ENCODE peak calls at places on chromosomes 16 and 17, in six cellular contexts. L is germinal center; C is stimulated activated effector memory CD8-positive, alpha-beta T cell treated with anti-CD3 and anti-CD28 coated beads, Interleukin-12 subunit alpha, Interleukin-12 subunit beta, amount 100 ng/mL, for 72 hours; E is activated T-helper 9 cell treated with anti-CD3 and anti-CD28 coated beads, Interleukin-2, amount 50 U/mL, for 16 hours; P is Caco-2; D is Calu3. R is an unnamed sample.

GRCh38 chr17:65553646-65554567 is 7.5 kb downstream of the AXIN2 start:
- DNase-seq in L (no peak), C (no peak), E (no peak), P (no peak), D (no peak), R (no peak)

GRCh38 chr16:66159987-66160386 is 206.5 kb upstream of the CDH5 start:
- DNase-seq in L (no peak), C (no peak), E (no peak), P (no peak), D (no peak), R (no peak)

GRCh38 chr17:78795241-78795640 is 13.2 kb upstream of the CYTH1 start:
- DNase-seq in L (no peak), C (no peak), E (no peak), P (no peak), D (no peak), R (no peak)

GRCh38 chr17:47713980-47714689 is 18.9 kb upstream of the TBX21 start:
- DNase-seq in L (peak), C (no peak), E (no peak), P (no peak), D (no peak), R (no peak)

GRCh38 chr16:739560-740458 is 988 bp downstream of the CIAO3 start:
- DNase-seq in L (no peak), C (no peak), E (no peak), P (no peak), D (no peak), R (peak)

GRCh38 chr16:67857547-67858233 is 10.2 kb upstream of the CENPT start:
- DNase-seq in L (no peak), C (no peak), E (peak), P (peak), D (peak), R (peak)

GRCh38 chr17:82247856-82248671 is 19.2 kb downstream of the SLC16A3 start:
- DNase-seq in L (no peak), C (no peak), E (no peak), P (no peak), D (no peak), R (no peak)

GRCh38 chr17:35799942-35800341 is 4.5 kb upstream of the MMP28 start:
- DNase-seq in L (no peak), C (no peak), E (no peak), P (no peak), D (no peak), R (no peak)

GRCh38 chr17:13476722-13477121 is 125.0 kb downstream of the HS3ST3A1 start:
- DNase-seq in L (no peak), C (no peak), E (no peak), P (no peak), D (no peak), R (no peak)

GRCh38 chr17:17189559-17189958 is 16.6 kb downstream of the PLD6 start:
- DNase-seq in L (no peak), C (no peak), E (no peak), P (no peak), D (no peak), R (no peak)

GRCh38 chr16:86575754-86576557 is 2.4 kb upstream of the FOXL1 start:
- DNase-seq in L (peak), C (no peak), E (peak), P (peak), D (peak), R (no peak)

GRCh38 chr17:45902892-45903346 is 8.6 kb downstream of the MAPT start:
- DNase-seq in L (no peak), C (no peak), E (no peak), P (no peak), D (peak), R (peak)

GRCh38 chr16:50202926-50203624 is 50.0 kb downstream of the TENT4B start:
- DNase-seq in L (no peak), C (no peak), E (no peak), P (peak), D (peak), R (peak)

GRCh38 chr16:31395647-31396046 is 2.5 kb downstream of the ITGAD start:
- DNase-seq in L (no peak), C (no peak), E (no peak), P (no peak), D (no peak), R (no peak)

GRCh38 chr17:76581515-76581914 is 4.1 kb downstream of the ST6GALNAC2 start:
- DNase-seq in L (no peak), C (no peak), E (no peak), P (no peak), D (no peak), R (no peak)

GRCh38 chr17:45851464-45851863 is 6.8 kb downstream of the SPPL2C start:
- DNase-seq in L (no peak), C (no peak), E (no peak), P (peak), D (no peak), R (peak)

GRCh38 chr16:80202831-80203230 is 338.0 kb upstream of the DYNLRB2 start:
- DNase-seq in L (no peak), C (no peak), E (no peak), P (no peak), D (no peak), R (no peak)

GRCh38 chr17:74280093-74280513 is 6.1 kb downstream of the DNAI2 start:
- DNase-seq in L (no peak), C (peak), E (peak), P (no peak), D (no peak), R (no peak)

GRCh38 chr17:80297996-80298560 is 37.4 kb downstream of the RNF213 start:
- DNase-seq in L (no peak), C (no peak), E (no peak), P (no peak), D (no peak), R (no peak)

GRCh38 chr16:3189869-3190268 is 1.9 kb downstream of the OR1F1 start:
- DNase-seq in L (no peak), C (no peak), E (no peak), P (no peak), D (no peak), R (peak)

GRCh38 chr16:56558024-56558747 is 6.7 kb upstream of the MT4 start:
- DNase-seq in L (no peak), C (no peak), E (no peak), P (no peak), D (no peak), R (no peak)

GRCh38 chr17:62832405-62832804 is 24.3 kb upstream of the MARCHF10 start:
- DNase-seq in L (no peak), C (no peak), E (no peak), P (no peak), D (no peak), R (no peak)

GRCh38 chr16:14056970-14057369 is 14.1 kb upstream of the MRTFB start:
- DNase-seq in L (no peak), C (no peak), E (no peak), P (no peak), D (no peak), R (no peak)

GRCh38 chr16:61146429-61146828 is 889.8 kb downstream of the CDH8 start:
- DNase-seq in L (no peak), C (no peak), E (no peak), P (no peak), D (no peak), R (peak)

GRCh38 chr16:60204221-60204620 is 1470.1 kb upstream of the GOT2 start:
- DNase-seq in L (no peak), C (no peak), E (no peak), P (no peak), D (no peak), R (no peak)

GRCh38 chr17:49365667-49366066 is 3.6 kb upstream of the ZNF652 start:
- DNase-seq in L (peak), C (peak), E (peak), P (peak), D (peak), R (peak)

GRCh38 chr16:88298882-88299745 is 83.6 kb upstream of the ZNF469 start:
- DNase-seq in L (no peak), C (no peak), E (no peak), P (no peak), D (no peak), R (no peak)

GRCh38 chr17:65495255-65496060 is 66.0 kb downstream of the AXIN2 start:
- DNase-seq in L (no peak), C (no peak), E (no peak), P (peak), D (no peak), R (peak)

GRCh38 chr17:80455328-80455710 is 21.1 kb downstream of the NPTX1 start:
- DNase-seq in L (peak), C (no peak), E (peak), P (peak), D (peak), R (peak)

GRCh38 chr17:37838276-37838675 is 85.9 kb upstream of the TBC1D3K start:
- DNase-seq in L (no peak), C (no peak), E (no peak), P (no peak), D (no peak), R (no peak)

GRCh38 chr16:81767987-81768592 is 11.0 kb upstream of the PLCG2 start:
- DNase-seq in L (no peak), C (no peak), E (no peak), P (peak), D (peak), R (peak)

GRCh38 chr17:8072339-8072726 is 15.2 kb downstream of the ALOX12B start:
- DNase-seq in L (no peak), C (no peak), E (no peak), P (no peak), D (no peak), R (peak)

R was measured in DMS53.